ENCODE peak calls at places on chromosomes 3 and 15, in four cellular contexts. L, Y, C and N are unnamed samples.

GRCh38 chr3:80355144-80355543 is 587.3 kb upstream of the ROBO1 start:
- DNase-seq in L (no peak), Y (no peak), C (no peak), N (no peak)

GRCh38 chr15:70318996-70319465 is 221.3 kb upstream of the TLE3 start:
- DNase-seq in L (no peak), Y (no peak), C (peak), N (no peak)

GRCh38 chr3:12409625-12410596 is 74.4 kb upstream of the TSEN2 start:
- DNase-seq in L (no peak), Y (no peak), C (no peak), N (no peak)

GRCh38 chr3:178971614-178972013 is 100.0 kb downstream of the ZMAT3 start:
- DNase-seq in L (no peak), Y (no peak), C (no peak), N (no peak)

GRCh38 chr3:49654176-49654825 is 19.9 kb upstream of the APEH start:
- DNase-seq in L (no peak), Y (no peak), C (no peak), N (no peak)

GRCh38 chr3:3059637-3060036 is 50.5 kb downstream of the IL5RA start:
- DNase-seq in L (no peak), Y (no peak), C (no peak), N (no peak)

GRCh38 chr3:32586361-32586760 is 15.7 kb upstream of the DYNC1LI1 start:
- DNase-seq in L (no peak), Y (no peak), C (no peak), N (no peak)

GRCh38 chr15:38504680-38505467 is 50.9 kb downstream of the FAM98B start:
- DNase-seq in L (no peak), Y (no peak), C (no peak), N (no peak)

GRCh38 chr3:10627884-10628572 is 122.6 kb upstream of the ATP2B2 start:
- DNase-seq in L (peak), Y (no peak), C (no peak), N (no peak)

GRCh38 chr3:150535204-150535603 is 11.1 kb downstream of the SERP1 start:
- DNase-seq in L (no peak), Y (no peak), C (no peak), N (no peak)

GRCh38 chr3:134008630-134009156 is 21.0 kb downstream of the SLCO2A1 start:
- DNase-seq in L (peak), Y (peak), C (no peak), N (no peak)

GRCh38 chr3:126448141-126448892 is 27.4 kb downstream of the ZXDC start:
- DNase-seq in L (no peak), Y (no peak), C (no peak), N (no peak)

GRCh38 chr15:72786946-72787345 is 3.4 kb upstream of the ADPGK start:
- DNase-seq in L (no peak), Y (no peak), C (no peak), N (no peak)

GRCh38 chr3:186456636-186457265 is 87.4 kb downstream of the CRYGS start:
- DNase-seq in L (no peak), Y (no peak), C (no peak), N (no peak)

GRCh38 chr15:90087454-90088154 is 14.7 kb downstream of the IDH2 start:
- DNase-seq in L (peak), Y (no peak), C (no peak), N (no peak)

GRCh38 chr3:30035935-30036567 is 570.4 kb upstream of the TGFBR2 start:
- DNase-seq in L (no peak), Y (no peak), C (no peak), N (no peak)

GRCh38 chr15:24772709-24773373 is 97.3 kb downstream of the NPAP1 start:
- DNase-seq in L (no peak), Y (peak), C (peak), N (peak)

GRCh38 chr15:44501768-44502366 is 35.1 kb upstream of the EIF3J start:
- DNase-seq in L (peak), Y (no peak), C (no peak), N (no peak)

GRCh38 chr3:27312044-27312668 is 57.0 kb downstream of the NEK10 start:
- DNase-seq in L (peak), Y (no peak), C (no peak), N (no peak)

GRCh38 chr15:90860450-90860849 is 7.9 kb upstream of the FURIN start:
- DNase-seq in L (no peak), Y (no peak), C (no peak), N (no peak)

GRCh38 chr15:99442268-99442897 is 123.4 kb upstream of the MEF2A start:
- DNase-seq in L (peak), Y (peak), C (peak), N (no peak)

GRCh38 chr3:173217127-173217526 is 76.1 kb upstream of the SPATA16 start:
- DNase-seq in L (no peak), Y (no peak), C (no peak), N (no peak)

GRCh38 chr15:89751748-89752147 is 699 bp upstream of the MESP1 start:
- DNase-seq in L (no peak), Y (no peak), C (no peak), N (no peak)

GRCh38 chr3:141231923-141232861 is 567 bp downstream of the PXYLP1 start:
- DNase-seq in L (no peak), Y (no peak), C (peak), N (no peak)
- TF ChIP-seq CTCF in L (no peak), Y (peak), C (no peak), N (peak)

GRCh38 chr15:92666780-92667179 is 11.2 kb upstream of the FAM174B start:
- DNase-seq in L (peak), Y (no peak), C (no peak), N (no peak)

GRCh38 chr15:92664178-92664900 is 8.8 kb upstream of the FAM174B start:
- DNase-seq in L (no peak), Y (no peak), C (no peak), N (no peak)

GRCh38 chr15:92663250-92663951 is 7.8 kb upstream of the FAM174B start:
- DNase-seq in L (no peak), Y (no peak), C (no peak), N (no peak)

GRCh38 chr15:92667291-92667904 is 11.8 kb upstream of the FAM174B start:
- DNase-seq in L (peak), Y (no peak), C (no peak), N (no peak)

DNA sequence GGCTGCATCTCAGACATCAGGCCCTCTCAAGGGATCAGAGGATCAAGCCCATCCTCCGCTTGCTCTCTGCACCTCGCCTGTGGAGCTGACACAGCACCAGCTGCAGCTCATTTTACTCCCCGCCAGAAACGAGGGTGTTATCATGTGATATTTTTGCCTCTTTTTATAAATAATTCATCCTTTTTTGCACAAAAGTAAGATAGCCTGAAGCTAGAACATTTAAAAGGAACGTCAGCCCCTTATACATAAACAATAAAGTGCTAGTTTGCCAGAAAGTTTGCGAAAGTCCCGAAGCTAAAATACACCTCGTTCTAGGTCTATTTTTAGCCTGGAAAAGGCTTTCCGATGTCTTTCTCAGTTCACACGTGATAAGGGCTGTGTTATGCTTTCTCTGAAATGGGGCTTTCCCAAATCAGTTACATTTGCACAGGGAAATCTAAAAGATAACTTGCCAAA is 9.6 kb upstream of the FAM174B start:
- DNase-seq in L (no peak), Y (no peak), C (no peak), N (no peak)
- TF ChIP-seq CTCF in L (no peak), Y (no peak), C (no peak), N (no peak)

DNA sequence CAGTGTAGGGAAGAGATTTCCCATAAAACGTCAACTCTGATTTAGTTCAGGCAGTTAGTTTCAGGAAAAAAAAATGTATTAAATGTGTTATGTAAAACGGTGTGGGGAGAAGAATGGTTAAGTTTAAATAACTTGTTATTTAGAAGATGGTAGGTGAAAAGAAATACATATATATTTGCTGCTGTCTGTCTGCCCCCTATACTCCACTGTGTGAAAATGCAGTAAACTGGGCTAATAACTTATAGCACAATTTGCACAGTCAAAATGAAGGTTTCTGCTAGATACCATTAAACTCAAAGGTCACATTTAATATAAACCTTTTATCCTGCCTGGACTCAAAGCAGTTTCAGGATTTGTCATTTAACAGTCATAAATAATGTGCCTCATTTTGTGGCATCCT is 515.0 kb downstream of the FGF12 start:
- DNase-seq in L (no peak), Y (no peak), C (no peak), N (no peak)
- TF ChIP-seq CTCF in L (no peak), Y (peak), C (no peak), N (peak)

GRCh38 chr15:81411056-81411455 is 37.0 kb upstream of the TMC3 start:
- DNase-seq in L (peak), Y (no peak), C (no peak), N (no peak)
- TF ChIP-seq CTCF in L (peak), Y (no peak), C (no peak), N (no peak)

GRCh38 chr15:92200891-92201290 is 192.8 kb upstream of the ST8SIA2 start:
- DNase-seq in L (no peak), Y (no peak), C (no peak), N (no peak)

DNA sequence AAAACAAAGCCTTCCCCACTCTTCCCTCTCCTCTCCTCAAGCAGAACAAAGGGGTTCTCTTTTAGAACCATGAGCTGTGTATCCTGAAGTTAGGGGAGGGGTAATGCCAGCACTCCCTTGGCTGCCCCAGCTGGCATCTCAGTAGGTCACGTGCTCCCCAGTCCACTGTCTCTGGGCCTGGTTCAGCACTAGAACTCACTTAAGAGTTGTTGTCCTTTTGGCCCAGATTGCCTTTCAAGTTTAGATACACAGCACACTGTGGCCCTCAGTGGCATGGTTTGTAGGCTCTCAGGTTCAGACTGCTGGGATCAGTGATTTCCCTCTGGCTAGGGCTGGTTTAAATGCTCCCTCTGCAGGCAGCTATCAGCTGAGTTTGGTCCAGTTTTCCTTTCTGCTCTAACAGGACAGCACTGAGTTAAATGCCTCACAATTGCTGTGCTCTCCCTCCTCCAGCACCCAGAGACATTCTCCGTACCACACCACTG is 188.4 kb upstream of the ST8SIA2 start:
- DNase-seq in L (peak), Y (no peak), C (no peak), N (no peak)
- TF ChIP-seq CTCF in L (no peak), Y (peak), C (no peak), N (peak)

DNA sequence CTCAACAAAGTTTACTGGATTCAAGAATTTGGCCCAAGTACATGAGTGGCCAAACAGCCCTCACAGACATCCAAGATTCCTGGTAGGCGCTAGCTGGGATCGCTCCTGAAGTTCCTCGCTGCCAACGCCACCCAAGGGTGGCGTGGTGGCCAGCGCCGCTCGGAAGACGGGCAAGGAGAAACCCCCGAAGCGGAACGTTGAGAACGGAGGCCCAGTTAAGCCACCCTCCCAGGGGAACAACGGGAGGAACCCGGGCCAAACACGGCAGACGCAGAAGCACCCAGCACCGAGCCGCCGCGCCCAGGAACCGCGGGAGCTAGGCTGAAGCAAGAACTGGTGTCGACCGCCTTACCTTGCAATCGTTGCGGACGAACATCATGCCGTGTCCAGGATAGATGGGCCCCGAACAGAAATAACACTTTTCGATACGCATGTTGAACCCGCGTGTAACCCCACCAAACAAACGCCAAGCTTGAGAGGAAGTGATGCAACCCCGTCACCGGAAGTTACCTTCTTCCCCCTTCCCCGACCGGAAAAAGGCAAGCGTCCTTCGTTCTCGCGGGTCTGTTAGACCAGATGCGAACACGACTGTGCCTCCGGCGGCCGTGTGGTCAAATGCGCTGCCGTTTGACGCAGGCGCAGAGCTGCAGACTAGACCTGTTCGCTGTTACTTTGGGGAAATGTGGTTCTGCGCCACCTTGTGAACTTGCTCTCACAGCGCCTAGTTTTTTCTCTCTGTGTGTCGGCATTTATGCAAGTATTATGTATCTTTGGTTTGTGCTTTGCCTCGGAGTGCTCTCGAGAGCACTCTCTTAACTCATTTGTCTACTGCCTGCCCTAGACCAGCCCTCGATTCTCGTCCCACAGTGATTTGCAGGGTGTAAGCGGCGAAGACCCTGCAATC is at the start of gene RSL24D1:
- DNase-seq in L (peak), Y (peak), C (peak), N (peak)
- TF ChIP-seq CTCF in L (peak), Y (peak), C (peak), N (peak)